ENCODE peak calls at places on chromosomes 1 and 21, in seven cellular contexts. One of them, this sample, is unnamed.

GRCh38 chr1:223299553-223299952 is 64.4 kb downstream of the SUSD4 start:
- DNase-seq in pancreas: no peak
- DNase-seq in neural progenitor cell: no peak
- DNase-seq in left ventricle myocardium inferior: no peak
- DNase-seq in stomach: no peak
- DNase-seq in cardiac muscle cell: no peak
- DNase-seq in mesendoderm: no peak
- DNase-seq in this sample: no peak

GRCh38 chr1:42380617-42381423 is at the start of gene RIMKLA:
- DNase-seq in neural progenitor cell: peak; percentile 92
- DNase-seq in mesendoderm: peak; percentile 62
- DNase-seq in stomach: peak; percentile 69
- DNase-seq in cardiac muscle cell: peak; percentile 89
- DNase-seq in pancreas: peak; percentile 61
- DNase-seq in left ventricle myocardium inferior: peak; percentile 57
- DNase-seq in this sample: peak; percentile 80

GRCh38 chr1:35191429-35192055 is 1.4 kb downstream of the SFPQ start:
- DNase-seq in stomach: no peak
- DNase-seq in left ventricle myocardium inferior: no peak
- DNase-seq in pancreas: no peak
- DNase-seq in neural progenitor cell: no peak
- DNase-seq in mesendoderm: no peak
- DNase-seq in cardiac muscle cell: no peak
- DNase-seq in this sample: no peak

GRCh38 chr1:13965770-13966398 is 265.9 kb downstream of the PRDM2 start:
- DNase-seq in stomach: peak; percentile 33
- DNase-seq in mesendoderm: peak; percentile 81
- DNase-seq in pancreas: peak; percentile 18
- DNase-seq in cardiac muscle cell: peak; percentile 76
- DNase-seq in neural progenitor cell: peak; percentile 82
- DNase-seq in left ventricle myocardium inferior: peak; percentile 43
- DNase-seq in this sample: no peak

GRCh38 chr21:40681164-40681859 is 165.6 kb downstream of the DSCAM start:
- DNase-seq in cardiac muscle cell: no peak
- DNase-seq in neural progenitor cell: no peak
- DNase-seq in pancreas: no peak
- DNase-seq in left ventricle myocardium inferior: peak; percentile 39
- DNase-seq in stomach: no peak
- DNase-seq in mesendoderm: no peak
- DNase-seq in this sample: no peak

GRCh38 chr1:41700581-41700980 is 216.1 kb upstream of the EDN2 start:
- DNase-seq in pancreas: no peak
- DNase-seq in neural progenitor cell: no peak
- DNase-seq in left ventricle myocardium inferior: no peak
- DNase-seq in stomach: no peak
- DNase-seq in mesendoderm: no peak
- DNase-seq in cardiac muscle cell: no peak
- DNase-seq in this sample: no peak

GRCh38 chr1:236685917-236686814 is at the start of gene ACTN2:
- DNase-seq in neural progenitor cell: peak; percentile 85
- DNase-seq in cardiac muscle cell: peak; percentile 90
- DNase-seq in left ventricle myocardium inferior: peak; percentile 74
- DNase-seq in pancreas: peak; percentile 61
- DNase-seq in stomach: peak; percentile 55
- DNase-seq in mesendoderm: peak; percentile 65
- DNase-seq in this sample: peak; percentile 79

GRCh38 chr1:147676306-147677085 is 6.2 kb upstream of the ACP6 start:
- DNase-seq in cardiac muscle cell: no peak
- DNase-seq in stomach: no peak
- DNase-seq in mesendoderm: peak; percentile 23
- DNase-seq in left ventricle myocardium inferior: no peak
- DNase-seq in neural progenitor cell: no peak
- DNase-seq in pancreas: no peak
- DNase-seq in this sample: no peak

GRCh38 chr1:242184955-242185354 is 186.1 kb upstream of the MAP1LC3C start:
- DNase-seq in stomach: no peak
- DNase-seq in mesendoderm: no peak
- DNase-seq in neural progenitor cell: no peak
- DNase-seq in cardiac muscle cell: no peak
- DNase-seq in left ventricle myocardium inferior: no peak
- DNase-seq in pancreas: no peak
- DNase-seq in this sample: no peak

GRCh38 chr1:107535091-107535490 is 394.3 kb downstream of the NTNG1 start:
- DNase-seq in stomach: no peak
- DNase-seq in neural progenitor cell: no peak
- DNase-seq in mesendoderm: no peak
- DNase-seq in left ventricle myocardium inferior: no peak
- DNase-seq in pancreas: no peak
- DNase-seq in cardiac muscle cell: peak; percentile 20
- DNase-seq in this sample: no peak

GRCh38 chr1:44909949-44910594 is 67.0 kb upstream of the PTCH2 start:
- DNase-seq in mesendoderm: no peak
- DNase-seq in pancreas: no peak
- DNase-seq in stomach: no peak
- DNase-seq in neural progenitor cell: no peak
- DNase-seq in cardiac muscle cell: no peak
- DNase-seq in left ventricle myocardium inferior: no peak
- DNase-seq in this sample: no peak

GRCh38 chr1:57553666-57554065 is 129.8 kb upstream of the DAB1 start:
- DNase-seq in left ventricle myocardium inferior: no peak
- DNase-seq in stomach: no peak
- DNase-seq in pancreas: no peak
- DNase-seq in neural progenitor cell: no peak
- DNase-seq in cardiac muscle cell: no peak
- DNase-seq in mesendoderm: peak; percentile 98
- DNase-seq in this sample: no peak

GRCh38 chr21:43361493-43362296 is 65.2 kb downstream of the SIK1 start:
- DNase-seq in cardiac muscle cell: no peak
- DNase-seq in left ventricle myocardium inferior: peak; percentile 72
- DNase-seq in stomach: no peak
- DNase-seq in pancreas: no peak
- DNase-seq in mesendoderm: no peak
- DNase-seq in neural progenitor cell: no peak
- DNase-seq in this sample: peak; percentile 90

GRCh38 chr1:245788269-245788668 is 633.5 kb downstream of the KIF26B start:
- DNase-seq in cardiac muscle cell: no peak
- DNase-seq in neural progenitor cell: no peak
- DNase-seq in pancreas: no peak
- DNase-seq in mesendoderm: no peak
- DNase-seq in left ventricle myocardium inferior: no peak
- DNase-seq in stomach: no peak
- DNase-seq in this sample: no peak

GRCh38 chr1:226754097-226754496 is 15.0 kb upstream of the ITPKB start:
- DNase-seq in stomach: no peak
- DNase-seq in mesendoderm: no peak
- DNase-seq in pancreas: no peak
- DNase-seq in cardiac muscle cell: no peak
- DNase-seq in neural progenitor cell: no peak
- DNase-seq in left ventricle myocardium inferior: no peak
- DNase-seq in this sample: no peak

GRCh38 chr1:92992066-92992465 is 30.8 kb upstream of the DIPK1A start:
- DNase-seq in neural progenitor cell: no peak
- DNase-seq in cardiac muscle cell: no peak
- DNase-seq in mesendoderm: no peak
- DNase-seq in pancreas: no peak
- DNase-seq in left ventricle myocardium inferior: no peak
- DNase-seq in stomach: no peak
- DNase-seq in this sample: no peak

GRCh38 chr1:244730153-244730933 is 77.4 kb downstream of the DESI2 start:
- DNase-seq in cardiac muscle cell: peak; percentile 45
- DNase-seq in mesendoderm: peak; percentile 40
- DNase-seq in pancreas: peak; percentile 25
- DNase-seq in stomach: peak; percentile 64
- DNase-seq in left ventricle myocardium inferior: peak; percentile 33
- DNase-seq in neural progenitor cell: peak; percentile 63
- DNase-seq in this sample: peak; percentile 82

GRCh38 chr1:26784023-26784871 is 3.5 kb upstream of the PIGV start:
- DNase-seq in cardiac muscle cell: peak; percentile 90
- DNase-seq in stomach: peak; percentile 84
- DNase-seq in neural progenitor cell: peak; percentile 26
- DNase-seq in mesendoderm: peak; percentile 31
- DNase-seq in left ventricle myocardium inferior: peak; percentile 53
- DNase-seq in pancreas: peak; percentile 78
- DNase-seq in this sample: no peak

GRCh38 chr1:173856014-173856413 is 11.8 kb downstream of the GAS5 start:
- DNase-seq in pancreas: no peak
- DNase-seq in neural progenitor cell: no peak
- DNase-seq in stomach: no peak
- DNase-seq in left ventricle myocardium inferior: no peak
- DNase-seq in mesendoderm: no peak
- DNase-seq in cardiac muscle cell: no peak
- DNase-seq in this sample: no peak

DNA sequence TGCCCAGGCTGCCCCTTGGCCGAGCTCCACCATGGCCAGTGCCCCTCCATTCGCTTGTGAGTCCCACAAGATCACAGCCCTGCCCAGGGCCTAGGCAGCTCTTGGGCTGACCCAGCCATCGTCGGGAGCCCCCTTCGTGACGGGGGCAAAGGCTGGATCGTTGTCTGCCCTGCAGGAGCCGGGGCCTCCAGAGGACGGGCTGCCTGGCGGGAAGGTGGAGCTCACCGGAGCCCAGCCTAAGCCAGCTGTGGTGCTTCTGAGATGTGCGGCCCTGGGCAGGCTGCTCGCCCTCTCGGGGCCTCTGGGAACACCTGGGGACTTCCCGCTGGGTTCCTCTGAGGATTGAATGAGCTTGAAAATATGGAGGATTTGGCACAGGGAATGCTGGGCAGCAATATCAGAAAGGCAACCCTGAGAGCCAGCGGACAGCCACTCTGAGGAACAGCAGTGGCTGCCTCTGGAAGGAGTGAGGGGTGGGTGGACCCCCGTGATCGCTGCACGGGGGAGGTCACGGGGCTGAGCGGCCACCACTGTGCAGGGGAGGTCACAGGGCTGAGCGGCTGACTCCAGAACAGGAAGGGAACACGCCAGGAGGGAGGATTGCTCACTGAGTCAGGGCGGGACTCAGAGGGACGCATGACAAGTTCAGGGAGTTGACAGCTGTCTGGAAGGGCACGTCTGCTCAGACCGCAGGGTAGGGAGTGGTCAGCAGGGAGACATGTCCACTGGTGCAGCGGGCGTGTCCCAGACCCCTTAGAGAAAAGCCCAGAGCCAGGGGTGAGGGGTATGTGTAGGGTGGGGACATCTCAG is 19.3 kb downstream of the TP73 start:
- DNase-seq in mesendoderm: no peak
- DNase-seq in neural progenitor cell: no peak
- DNase-seq in stomach: no peak
- DNase-seq in left ventricle myocardium inferior: peak; percentile 10
- DNase-seq in pancreas: no peak
- DNase-seq in cardiac muscle cell: no peak
- DNase-seq in this sample: peak; percentile 73
- H3K4me1 ChIP-seq in mesendoderm: no peaks in the 10 kb centered on the region
- H3K4me1 ChIP-seq in neural progenitor cell: no peaks in the 10 kb centered on the region
- H3K4me1 ChIP-seq in stomach: peaks cover 20% of the 10 kb centered on the region
- H3K4me1 ChIP-seq in left ventricle myocardium inferior: peaks cover 14% of the 10 kb centered on the region
- H3K4me1 ChIP-seq in pancreas: peaks cover 9% of the 10 kb centered on the region
- H3K4me1 ChIP-seq in cardiac muscle cell: no peaks in the 10 kb centered on the region
- H3K4me1 ChIP-seq in this sample: peaks cover 5% of the 10 kb centered on the region

GRCh38 chr1:247415423-247416361 is at the start of gene NLRP3:
- DNase-seq in stomach: peak; percentile 34
- DNase-seq in left ventricle myocardium inferior: peak; percentile 36
- DNase-seq in mesendoderm: peak; percentile 80
- DNase-seq in neural progenitor cell: no peak
- DNase-seq in pancreas: no peak
- DNase-seq in cardiac muscle cell: no peak
- DNase-seq in this sample: no peak
- H3K27ac ChIP-seq in stomach: peak within 1 kb of the TSS; percentile 45
- H3K27ac ChIP-seq in left ventricle myocardium inferior: peak within 1 kb of the TSS; percentile 8
- H3K27ac ChIP-seq in mesendoderm: no peak within 1 kb of the TSS
- H3K27ac ChIP-seq in neural progenitor cell: no peak within 1 kb of the TSS
- H3K27ac ChIP-seq in pancreas: no peak within 1 kb of the TSS
- H3K27ac ChIP-seq in cardiac muscle cell: no peak within 1 kb of the TSS
- H3K27ac ChIP-seq in this sample: no peak within 1 kb of the TSS

GRCh38 chr1:17561252-17561558 is 21.7 kb downstream of the ARHGEF10L start:
- DNase-seq in left ventricle myocardium inferior: no peak
- DNase-seq in cardiac muscle cell: no peak
- DNase-seq in pancreas: peak; percentile 54
- DNase-seq in mesendoderm: no peak
- DNase-seq in neural progenitor cell: no peak
- DNase-seq in stomach: no peak
- DNase-seq in this sample: peak; percentile 87

GRCh38 chr1:17563494-17564281 is 24.2 kb downstream of the ARHGEF10L start:
- DNase-seq in pancreas: no peak
- DNase-seq in stomach: no peak
- DNase-seq in neural progenitor cell: no peak
- DNase-seq in mesendoderm: no peak
- DNase-seq in left ventricle myocardium inferior: peak; percentile 59
- DNase-seq in cardiac muscle cell: no peak
- DNase-seq in this sample: no peak

GRCh38 chr1:17562375-17562774 is 22.9 kb downstream of the ARHGEF10L start:
- DNase-seq in pancreas: no peak
- DNase-seq in stomach: no peak
- DNase-seq in mesendoderm: no peak
- DNase-seq in neural progenitor cell: no peak
- DNase-seq in left ventricle myocardium inferior: no peak
- DNase-seq in cardiac muscle cell: no peak
- DNase-seq in this sample: no peak

GRCh38 chr1:17559618-17560419 is 20.3 kb downstream of the ARHGEF10L start:
- DNase-seq in cardiac muscle cell: no peak
- DNase-seq in mesendoderm: no peak
- DNase-seq in pancreas: peak; percentile 71
- DNase-seq in left ventricle myocardium inferior: no peak
- DNase-seq in stomach: peak; percentile 67
- DNase-seq in neural progenitor cell: no peak
- DNase-seq in this sample: no peak

DNA sequence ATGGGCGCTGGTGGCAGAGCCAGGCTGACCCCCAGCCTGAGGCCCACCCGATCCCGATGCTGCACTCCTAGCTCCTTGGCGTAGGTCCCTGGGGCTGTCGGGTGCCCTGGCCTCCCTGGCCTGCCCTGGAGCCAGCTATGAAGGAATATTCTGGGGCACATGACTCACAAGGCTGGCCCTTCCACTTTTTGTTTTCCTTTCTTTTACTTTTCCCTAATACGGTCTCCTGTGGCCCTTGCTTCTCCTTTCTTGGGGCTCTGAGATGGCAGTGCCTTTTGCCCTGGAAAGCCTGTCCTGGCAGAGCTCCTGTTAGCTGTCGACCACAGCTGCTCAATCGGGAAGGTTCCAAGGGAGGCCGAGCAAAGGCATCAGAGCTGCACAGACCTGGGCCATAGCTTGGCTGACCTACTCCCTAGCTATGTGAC is 22.1 kb downstream of the ARHGEF10L start:
- DNase-seq in pancreas: peak; percentile 88
- DNase-seq in cardiac muscle cell: no peak
- DNase-seq in stomach: peak; percentile 63
- DNase-seq in mesendoderm: no peak
- DNase-seq in neural progenitor cell: no peak
- DNase-seq in left ventricle myocardium inferior: peak; percentile 37
- DNase-seq in this sample: no peak
- H3K4me1 ChIP-seq in pancreas: peaks cover 69% of the 10 kb centered on the region
- H3K4me1 ChIP-seq in cardiac muscle cell: peaks cover 4% of the 10 kb centered on the region
- H3K4me1 ChIP-seq in stomach: peaks cover 80% of the 10 kb centered on the region
- H3K4me1 ChIP-seq in mesendoderm: peaks cover 7% of the 10 kb centered on the region
- H3K4me1 ChIP-seq in neural progenitor cell: peaks cover 27% of the 10 kb centered on the region
- H3K4me1 ChIP-seq in left ventricle myocardium inferior: peaks cover 84% of the 10 kb centered on the region
- H3K4me1 ChIP-seq in this sample: peaks cover 70% of the 10 kb centered on the region

DNA sequence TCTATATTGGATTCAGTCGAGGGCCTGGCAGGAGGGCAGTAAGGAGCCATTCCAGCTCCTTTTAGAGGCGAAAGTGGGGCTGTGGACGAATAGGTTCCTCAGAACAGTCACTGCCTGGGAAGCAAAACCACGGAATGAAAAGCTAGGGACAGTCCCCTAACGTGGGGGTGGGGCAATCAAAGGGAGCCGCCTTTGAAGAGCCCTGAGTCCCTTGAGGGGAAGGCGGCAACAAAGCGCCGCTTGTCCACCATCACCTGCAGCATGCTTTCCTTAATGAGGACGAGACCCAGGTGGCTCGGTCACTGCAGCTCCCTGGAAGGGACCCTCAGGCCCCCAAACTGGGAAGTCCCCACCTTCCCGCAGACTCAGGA is 184.7 kb downstream of the ETS2 start:
- DNase-seq in pancreas: no peak
- DNase-seq in stomach: peak; percentile 36
- DNase-seq in cardiac muscle cell: no peak
- DNase-seq in left ventricle myocardium inferior: no peak
- DNase-seq in neural progenitor cell: peak; percentile 58
- DNase-seq in mesendoderm: no peak
- DNase-seq in this sample: peak; percentile 59
- H3K27ac ChIP-seq in pancreas: no peak overlapping the region
- H3K27ac ChIP-seq in stomach: peak overlapping the region; percentile 80
- H3K27ac ChIP-seq in cardiac muscle cell: peak overlapping the region; percentile 71
- H3K27ac ChIP-seq in left ventricle myocardium inferior: peak overlapping the region; percentile 88
- H3K27ac ChIP-seq in neural progenitor cell: no peak overlapping the region
- H3K27ac ChIP-seq in mesendoderm: no peak overlapping the region
- H3K27ac ChIP-seq in this sample: no peak overlapping the region

This sample was measured in kidney.